ENCODE peak calls at places on chromosomes 6 and 20, in ten cellular contexts. S is tibial nerve, N is fibroblast of lung, I is ovary, T is psoas muscle, X is suprapubic skin, A is heart right ventricle, B is sigmoid colon, P is astrocyte, F is mammary epithelial cell. D is an unnamed sample.

GRCh38 chr6:15608406-15608805 is 54.4 kb downstream of the DTNBP1 start:
- DNase-seq in I (no peak), P (peak), A (no peak), B (no peak), N (peak), X (no peak), F (peak), T (no peak), S (no peak), D (no peak)

GRCh38 chr20:13286600-13286999 is 65.5 kb downstream of the ISM1 start:
- DNase-seq in B (no peak), F (peak), I (no peak), A (no peak), S (no peak), P (no peak), X (no peak), N (no peak), T (no peak), D (no peak)

GRCh38 chr6:143410859-143411270 is 39.6 kb downstream of the ADAT2 start:
- DNase-seq in P (peak), S (no peak), B (no peak), T (no peak), A (no peak), I (no peak), N (peak), X (no peak), F (peak), D (no peak)

GRCh38 chr6:7073810-7074525 is 33.8 kb upstream of the RREB1 start:
- DNase-seq in B (no peak), P (no peak), N (no peak), I (no peak), T (no peak), X (no peak), F (no peak), A (no peak), S (peak), D (peak)

GRCh38 chr6:104956663-104957294 is at the start of gene LIN28B:
- DNase-seq in F (no peak), B (no peak), P (no peak), T (no peak), S (no peak), A (no peak), I (no peak), N (no peak), X (no peak), D (no peak)

GRCh38 chr20:1019344-1019743 is 17.2 kb upstream of the RSPO4 start:
- DNase-seq in T (no peak), A (no peak), F (no peak), N (no peak), X (no peak), B (no peak), P (no peak), S (no peak), I (no peak), D (peak)

GRCh38 chr20:8678098-8678776 is 390.6 kb upstream of the PLCB4 start:
- DNase-seq in P (peak), S (no peak), B (no peak), X (no peak), T (no peak), A (no peak), I (no peak), N (no peak), F (no peak), D (no peak)

GRCh38 chr6:57262491-57262890 is 40.4 kb upstream of the RAB23 start:
- DNase-seq in B (peak), X (peak), N (peak), F (no peak), S (peak), I (no peak), A (peak), P (no peak), T (peak), D (no peak)

GRCh38 chr6:50889912-50890311 is 71.2 kb downstream of the TFAP2B start:
- DNase-seq in F (no peak), X (no peak), A (no peak), I (no peak), N (no peak), T (no peak), S (no peak), B (no peak), P (no peak), D (no peak)

GRCh38 chr6:13526718-13527668 is 39.6 kb upstream of the GFOD1 start:
- DNase-seq in S (no peak), X (no peak), F (peak), N (no peak), I (no peak), P (peak), A (peak), T (peak), B (peak), D (peak)

GRCh38 chr6:152309648-152310047 is 327.5 kb downstream of the SYNE1 start:
- DNase-seq in F (peak), I (no peak), A (no peak), N (no peak), S (no peak), B (no peak), P (peak), T (no peak), X (no peak), D (no peak)

GRCh38 chr6:15555101-15556038 is 107.5 kb downstream of the DTNBP1 start:
- DNase-seq in S (no peak), I (no peak), B (no peak), N (no peak), X (no peak), F (no peak), T (no peak), P (no peak), A (no peak), D (no peak)

GRCh38 chr6:113825776-113826175 is 31.4 kb upstream of the MARCKS start:
- DNase-seq in A (peak), S (peak), N (peak), I (peak), X (peak), B (peak), T (peak), P (peak), F (no peak), D (peak)

GRCh38 chr6:149012040-149012545 is 265.3 kb downstream of the UST start:
- DNase-seq in A (no peak), B (no peak), N (peak), I (no peak), F (peak), P (peak), X (no peak), T (no peak), S (no peak), D (no peak)

GRCh38 chr20:13819885-13820645 is 35.2 kb downstream of the NDUFAF5 start:
- DNase-seq in P (peak), F (peak), N (peak), S (no peak), A (no peak), B (peak), X (no peak), T (peak), I (peak), D (no peak)

GRCh38 chr20:51378171-51378928 is 164.2 kb downstream of the NFATC2 start:
- DNase-seq in I (no peak), X (no peak), F (no peak), P (no peak), N (no peak), B (peak), A (no peak), S (no peak), T (no peak), D (no peak)

GRCh38 chr20:53800883-53801604 is 207.4 kb upstream of the ZNF217 start:
- DNase-seq in A (no peak), P (no peak), B (no peak), X (no peak), I (no peak), F (no peak), T (no peak), N (no peak), S (no peak), D (no peak)

GRCh38 chr20:20744170-20744725 is 31.8 kb upstream of the RALGAPA2 start:
- DNase-seq in B (no peak), F (no peak), T (no peak), A (no peak), X (no peak), N (no peak), I (no peak), P (no peak), S (no peak), D (no peak)

DNA sequence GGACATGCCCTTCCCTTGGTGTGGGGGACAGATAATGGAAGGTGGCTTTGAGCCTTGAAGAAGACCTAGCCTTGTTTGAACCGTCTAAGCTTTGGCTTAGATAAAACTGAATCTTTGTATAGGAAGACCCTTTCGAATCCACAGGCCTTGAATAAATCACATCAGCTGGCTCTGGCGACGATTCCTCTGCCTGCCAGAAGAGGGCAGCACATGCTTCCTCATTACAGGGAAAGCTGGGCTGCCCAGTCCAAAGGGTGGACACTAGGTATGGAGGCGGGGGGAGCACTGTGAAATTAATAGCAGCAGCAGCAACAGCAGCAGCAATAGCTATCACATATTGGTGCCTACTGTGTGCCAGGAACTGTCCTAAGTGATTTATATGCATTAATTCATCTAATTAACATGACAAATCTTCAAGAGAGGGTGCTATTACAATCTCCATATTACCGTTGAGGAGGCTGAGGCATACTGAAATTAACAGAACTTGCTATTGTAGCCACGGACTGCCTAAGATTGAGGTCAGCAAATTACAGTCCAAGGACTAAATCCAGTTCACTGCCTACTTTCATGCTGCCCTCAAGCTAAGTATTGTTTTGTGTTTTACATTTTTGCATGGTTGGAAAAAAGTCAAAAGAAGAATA is 85.1 kb downstream of the CLIC5 start:
- DNase-seq in P (peak), A (peak), S (peak), N (peak), B (no peak), F (peak), I (peak), X (no peak), T (peak), D (peak)
- TF ChIP-seq CTCF in P (peak), A (peak), S (peak), N (peak), B (peak), F (peak), I (peak), X (peak), T (peak), D (peak)

GRCh38 chr6:109007521-109007920 is 87.1 kb downstream of the SESN1 start:
- DNase-seq in P (no peak), N (no peak), A (no peak), B (no peak), X (no peak), F (no peak), S (no peak), T (no peak), I (no peak), D (no peak)
- H3K27ac ChIP-seq in P (no peak), N (no peak), A (no peak), B (peak), X (peak), F (peak), S (peak), T (peak), I (peak), D (peak)

GRCh38 chr6:32868257-32868788 is 14.3 kb downstream of the PSMB9 start:
- DNase-seq in S (peak), T (peak), X (peak), N (peak), B (peak), I (peak), P (peak), A (peak), F (peak), D (no peak)
- H3K4me3 ChIP-seq in S (no peak), T (no peak), X (no peak), N (no peak), B (no peak), I (no peak), P (no peak), A (no peak), F (no peak), D (no peak)

GRCh38 chr6:33619166-33619565 is 2.0 kb upstream of the ITPR3 start:
- DNase-seq in P (no peak), B (no peak), N (no peak), F (no peak), X (peak), I (no peak), S (no peak), A (no peak), T (no peak), D (no peak)
- TF ChIP-seq CTCF in P (peak), B (no peak), N (no peak), F (no peak), X (no peak), I (no peak), S (no peak), A (no peak), T (no peak), D (no peak)

GRCh38 chr6:125164696-125165095 is 11.1 kb downstream of the TPD52L1 start:
- DNase-seq in B (no peak), S (no peak), T (no peak), I (no peak), P (no peak), A (no peak), X (no peak), F (no peak), N (no peak), D (no peak)

GRCh38 chr6:125169058-125169457 is 15.5 kb downstream of the TPD52L1 start:
- DNase-seq in P (peak), F (no peak), S (no peak), N (peak), X (no peak), A (no peak), T (no peak), I (peak), B (peak), D (no peak)

GRCh38 chr6:125165256-125165655 is 11.7 kb downstream of the TPD52L1 start:
- DNase-seq in N (no peak), X (no peak), T (no peak), P (peak), I (no peak), F (no peak), A (no peak), S (no peak), B (no peak), D (no peak)

GRCh38 chr6:125169522-125169921 is 15.9 kb downstream of the TPD52L1 start:
- DNase-seq in F (no peak), N (no peak), A (no peak), P (no peak), T (no peak), B (no peak), X (no peak), S (no peak), I (no peak), D (no peak)

DNA sequence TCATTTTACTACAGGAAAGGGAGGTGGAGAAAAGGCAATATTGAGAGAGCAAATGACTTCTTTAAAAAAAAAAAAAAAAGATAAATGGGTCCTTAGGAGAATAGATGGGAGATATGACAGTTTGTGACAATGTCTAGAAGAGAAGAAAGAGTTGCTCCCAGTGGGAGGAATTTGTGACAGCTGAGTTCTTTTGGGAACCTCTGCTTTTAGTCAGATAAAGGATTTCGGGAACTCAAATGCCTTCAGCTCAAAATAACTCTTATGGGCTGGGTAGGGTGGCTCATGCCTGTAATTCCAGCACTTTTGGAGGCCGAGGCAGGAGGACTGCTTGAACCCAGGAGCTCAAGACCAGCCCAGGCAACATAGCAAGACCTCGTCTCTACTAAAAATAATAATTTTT is 13.1 kb downstream of the TPD52L1 start:
- DNase-seq in N (no peak), S (no peak), F (no peak), I (no peak), B (no peak), A (no peak), X (no peak), P (no peak), T (no peak), D (no peak)
- H3K27ac ChIP-seq in N (no peak), S (no peak), F (no peak), I (no peak), B (no peak), A (no peak), X (no peak), P (no peak), T (no peak), D (no peak)

GRCh38 chr6:26012061-26012460 is 49.5 kb downstream of the TRIM38 start:
- DNase-seq in A (no peak), X (no peak), S (no peak), B (no peak), F (no peak), I (no peak), P (no peak), T (no peak), N (no peak), D (no peak)
- H3K4me3 ChIP-seq in A (no peak), X (no peak), S (no peak), B (no peak), F (no peak), I (no peak), P (no peak), T (no peak), N (no peak), D (no peak)

GRCh38 chr6:33344771-33345697 is 27.5 kb upstream of the ZBTB22 start:
- DNase-seq in I (peak), F (peak), T (peak), N (peak), B (peak), P (peak), A (peak), S (peak), X (peak), D (no peak)
- TF ChIP-seq CTCF in I (peak), F (peak), T (peak), N (peak), B (peak), P (peak), A (peak), S (peak), X (peak), D (peak)

GRCh38 chr6:150891886-150892485 is 26.5 kb downstream of the MTHFD1L start:
- DNase-seq in A (peak), N (peak), P (peak), F (peak), T (peak), S (peak), X (peak), B (peak), I (peak), D (peak)

GRCh38 chr6:150897400-150897943 is 32.0 kb downstream of the MTHFD1L start:
- DNase-seq in A (no peak), N (no peak), F (no peak), T (no peak), B (peak), I (no peak), S (no peak), P (peak), X (peak), D (peak)

GRCh38 chr6:150895898-150896632 is 30.6 kb downstream of the MTHFD1L start:
- DNase-seq in B (peak), X (peak), A (no peak), P (no peak), F (no peak), I (no peak), S (no peak), T (no peak), N (no peak), D (no peak)

GRCh38 chr6:150894935-150895686 is 29.6 kb downstream of the MTHFD1L start:
- DNase-seq in B (peak), A (no peak), F (peak), T (no peak), P (peak), X (peak), N (peak), S (peak), I (no peak), D (peak)

GRCh38 chr6:150894191-150894744 is 28.8 kb downstream of the MTHFD1L start:
- DNase-seq in B (no peak), I (no peak), S (no peak), T (no peak), F (no peak), N (no peak), A (no peak), P (no peak), X (peak), D (peak)
- H3K27ac ChIP-seq in B (no peak), I (no peak), S (no peak), T (no peak), F (no peak), N (peak), A (no peak), P (peak), X (no peak), D (no peak)

GRCh38 chr6:95973976-95974375 is 41.8 kb upstream of the FUT9 start:
- DNase-seq in X (no peak), F (no peak), T (no peak), S (no peak), P (no peak), N (no peak), A (no peak), I (no peak), B (no peak), D (no peak)

GRCh38 chr6:95978230-95978629 is 37.5 kb upstream of the FUT9 start:
- DNase-seq in A (no peak), F (peak), T (no peak), P (no peak), I (no peak), X (no peak), N (no peak), B (no peak), S (no peak), D (no peak)
- H3K4me3 ChIP-seq in A (no peak), F (no peak), T (no peak), P (no peak), I (no peak), X (no peak), N (no peak), B (no peak), S (no peak), D (no peak)

GRCh38 chr20:22456109-22456508 is 128.3 kb downstream of the FOXA2 start:
- DNase-seq in I (no peak), X (no peak), S (no peak), P (no peak), F (no peak), B (no peak), A (no peak), T (no peak), N (no peak), D (no peak)

GRCh38 chr20:22455259-22455658 is 129.1 kb downstream of the FOXA2 start:
- DNase-seq in T (no peak), A (no peak), S (no peak), B (no peak), F (no peak), I (no peak), P (no peak), N (no peak), X (no peak), D (no peak)

GRCh38 chr20:22450540-22450939 is 133.8 kb downstream of the FOXA2 start:
- DNase-seq in N (no peak), F (no peak), T (no peak), A (no peak), B (no peak), X (no peak), P (no peak), S (no peak), I (no peak), D (no peak)

GRCh38 chr20:22452442-22453011 is 131.8 kb downstream of the FOXA2 start:
- DNase-seq in I (no peak), F (no peak), A (no peak), X (no peak), N (no peak), B (no peak), S (no peak), T (no peak), P (no peak), D (no peak)

GRCh38 chr20:22453244-22454080 is 130.9 kb downstream of the FOXA2 start:
- DNase-seq in I (no peak), T (no peak), A (no peak), F (peak), N (no peak), P (no peak), X (no peak), B (no peak), S (no peak), D (no peak)
- TF ChIP-seq CTCF in I (no peak), T (peak), A (peak), F (peak), N (peak), P (peak), X (no peak), B (peak), S (peak), D (peak)